ENCODE peak calls at places on chromosome 17, in ten cellular contexts. S is adrenal gland, O is WTC11, A is body of pancreas, Q is left lung, N is mammary epithelial cell, E is IMR-90, J is neural crest cell, I is WERI-Rb-1, Z is epithelial cell of esophagus. F is an unnamed sample.

GRCh38 chr17:56317351-56318208 is 164.3 kb downstream of the ANKFN1 start:
- DNase-seq in S (no peak), O (no peak), I (no peak), A (no peak), Z (no peak), J (no peak), E (no peak), Q (no peak), N (no peak), F (no peak)

GRCh38 chr17:45677770-45678169 is 106.3 kb upstream of the CRHR1 start:
- DNase-seq in N (peak), Q (no peak), I (no peak), E (peak), A (no peak), O (no peak), J (no peak), S (no peak), Z (no peak), F (no peak)

GRCh38 chr17:72255481-72255880 is 134.7 kb downstream of the SOX9 start:
- DNase-seq in Z (no peak), A (no peak), Q (no peak), E (no peak), O (no peak), S (no peak), I (peak), N (no peak), J (no peak), F (no peak)

GRCh38 chr17:50270430-50271172 is 3.7 kb upstream of the TMEM92 start:
- DNase-seq in I (no peak), S (no peak), N (no peak), Q (peak), Z (no peak), A (peak), J (peak), O (peak), E (peak), F (peak)

GRCh38 chr17:33328129-33328528 is 35.0 kb upstream of the ASIC2 start:
- DNase-seq in O (peak), E (peak), Z (peak), A (no peak), Q (no peak), S (no peak), N (no peak), J (peak), I (no peak), F (no peak)

GRCh38 chr17:36686123-36686669 is 84.8 kb downstream of the MRM1 start:
- DNase-seq in Z (peak), A (no peak), N (peak), S (no peak), Q (peak), E (no peak), J (no peak), I (no peak), O (no peak), F (no peak)

GRCh38 chr17:71338396-71338795 is 782.4 kb upstream of the SOX9 start:
- DNase-seq in Z (peak), A (no peak), J (no peak), E (peak), Q (no peak), O (no peak), I (no peak), N (peak), S (no peak), F (no peak)

GRCh38 chr17:2796164-2797140 is at the start of gene RAP1GAP2:
- DNase-seq in Z (no peak), O (no peak), S (no peak), J (no peak), Q (peak), N (no peak), I (no peak), E (no peak), A (no peak), F (peak)

GRCh38 chr17:21193031-21193430 is 20.9 kb downstream of the TMEM11 start:
- DNase-seq in Q (no peak), O (no peak), N (no peak), A (no peak), S (no peak), I (no peak), E (no peak), Z (no peak), J (no peak), F (no peak)

GRCh38 chr17:5785343-5785742 is 201.0 kb upstream of the NLRP1 start:
- DNase-seq in Q (no peak), J (no peak), A (no peak), N (peak), S (no peak), I (no peak), O (no peak), E (peak), Z (peak), F (no peak)

GRCh38 chr17:65389426-65389825 is 172.0 kb downstream of the AXIN2 start:
- DNase-seq in N (no peak), Q (no peak), J (no peak), S (no peak), A (no peak), Z (no peak), E (peak), I (no peak), O (no peak), F (no peak)

GRCh38 chr17:82219753-82220709 is 7.4 kb upstream of the CCDC57 start:
- DNase-seq in E (no peak), Q (no peak), I (no peak), Z (no peak), S (no peak), J (no peak), A (no peak), O (no peak), N (no peak), F (no peak)

GRCh38 chr17:39926588-39927100 is 757 bp downstream of the ORMDL3 start:
- DNase-seq in Q (no peak), S (no peak), O (peak), I (peak), E (no peak), N (peak), A (peak), J (no peak), Z (peak), F (no peak)

DNA sequence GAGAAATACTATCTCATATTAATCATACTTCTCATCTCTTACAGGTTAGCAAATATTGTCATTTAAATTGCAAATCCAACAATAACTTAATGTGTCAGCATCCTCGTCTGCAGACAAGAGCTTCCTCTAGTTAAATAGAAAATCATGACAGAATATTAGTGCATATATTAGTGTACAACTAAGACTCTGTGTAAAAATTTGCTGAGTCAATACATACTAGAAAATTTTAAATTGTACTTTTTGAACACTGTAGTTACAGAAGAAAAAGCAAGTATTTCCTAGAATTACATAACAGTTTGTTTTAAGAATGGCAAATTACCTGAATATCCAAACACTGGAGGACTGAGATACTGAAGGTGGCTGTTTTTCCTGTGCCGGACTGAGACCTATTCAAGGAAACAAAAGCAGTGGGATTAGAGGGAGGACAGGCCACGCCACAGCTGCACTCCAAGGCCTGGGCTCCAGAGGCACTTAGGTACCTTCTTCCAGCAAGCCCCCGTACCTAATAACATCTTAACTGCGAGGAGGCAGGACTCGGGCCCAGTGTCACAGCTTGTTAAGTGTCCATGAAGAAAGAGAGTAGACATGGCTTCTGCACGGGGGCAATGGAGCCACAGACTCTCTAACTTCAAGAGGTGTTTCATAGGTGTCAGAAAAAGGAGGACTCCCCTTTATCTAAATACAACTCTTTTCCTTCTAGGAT is 5.3 kb downstream of the EIF4A3 start:
- DNase-seq in Z (no peak), N (no peak), S (no peak), I (no peak), E (no peak), A (no peak), O (no peak), Q (no peak), J (no peak), F (no peak)
- TF ChIP-seq CTCF in Z (no peak), N (no peak), S (no peak), I (no peak), E (no peak), A (no peak), O (no peak), Q (no peak), J (no peak), F (no peak)

GRCh38 chr17:28812980-28813377 is 29.6 kb downstream of the FAM222B start:
- DNase-seq in E (peak), O (no peak), N (no peak), Q (no peak), S (no peak), J (no peak), I (no peak), A (no peak), Z (no peak), F (no peak)

GRCh38 chr17:28812136-28812979 is 30.2 kb downstream of the FAM222B start:
- DNase-seq in N (peak), Q (peak), I (peak), J (peak), S (peak), E (peak), Z (peak), O (peak), A (peak), F (peak)

GRCh38 chr17:28807925-28808641 is 34.5 kb downstream of the FAM222B start:
- DNase-seq in A (peak), Q (no peak), O (no peak), J (no peak), Z (peak), I (no peak), E (peak), N (peak), S (peak), F (no peak)

GRCh38 chr17:28810437-28810836 is 32.2 kb downstream of the FAM222B start:
- DNase-seq in S (no peak), O (no peak), A (no peak), J (no peak), Q (no peak), N (peak), Z (peak), E (no peak), I (no peak), F (no peak)

GRCh38 chr17:28811594-28812135 is 30.9 kb downstream of the FAM222B start:
- DNase-seq in I (peak), O (no peak), Q (no peak), J (no peak), E (peak), N (peak), S (no peak), A (no peak), Z (peak), F (no peak)
- TF ChIP-seq CTCF in I (no peak), O (no peak), Q (no peak), J (no peak), E (no peak), N (no peak), S (no peak), A (no peak), Z (peak), F (no peak)

GRCh38 chr17:19867094-19867653 is 562 bp downstream of the ULK2 start:
- DNase-seq in N (peak), S (peak), J (peak), Q (peak), E (peak), I (peak), A (peak), O (peak), Z (peak), F (no peak)

GRCh38 chr17:19867654-19868395 is at the start of gene ULK2:
- DNase-seq in S (peak), Q (peak), I (peak), J (peak), Z (peak), A (peak), O (peak), N (peak), E (peak), F (peak)
- TF ChIP-seq CTCF in S (no peak), Q (no peak), I (no peak), J (peak), Z (no peak), A (no peak), O (no peak), N (no peak), E (peak), F (peak)

GRCh38 chr17:78278139-78278741 is 46.8 kb downstream of the TMEM235 start:
- DNase-seq in I (peak), J (no peak), Z (no peak), S (no peak), E (no peak), A (no peak), O (peak), Q (no peak), N (no peak), F (no peak)

GRCh38 chr17:78276499-78276898 is 45.1 kb downstream of the TMEM235 start:
- DNase-seq in S (no peak), J (no peak), E (no peak), I (no peak), Q (no peak), N (no peak), A (no peak), Z (no peak), O (no peak), F (no peak)

GRCh38 chr17:78273813-78274212 is 42.4 kb downstream of the TMEM235 start:
- DNase-seq in I (no peak), Q (no peak), S (no peak), Z (no peak), O (no peak), J (no peak), A (no peak), E (no peak), N (no peak), F (no peak)

GRCh38 chr17:78275355-78275754 is 43.9 kb downstream of the TMEM235 start:
- DNase-seq in A (no peak), E (no peak), J (no peak), N (no peak), I (no peak), O (no peak), Q (no peak), Z (no peak), S (no peak), F (no peak)

DNA sequence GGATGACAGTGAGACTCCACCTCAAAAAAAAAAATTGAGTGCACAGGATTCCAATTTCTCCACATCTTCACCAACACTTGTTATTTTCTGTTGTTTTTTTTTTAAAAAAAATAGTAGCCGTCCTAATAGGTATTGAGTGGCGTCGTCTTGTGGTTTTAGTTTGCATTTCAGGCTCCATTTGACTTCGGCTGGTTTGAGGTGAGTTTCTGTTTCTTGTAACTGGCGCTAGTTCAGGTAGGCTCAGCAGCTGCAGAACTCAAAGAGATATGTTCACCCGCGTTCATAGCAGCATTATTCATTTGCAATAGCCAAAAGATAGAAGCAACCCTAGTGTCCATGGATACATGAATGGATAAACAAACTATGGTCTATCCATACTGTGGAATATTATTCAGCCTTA is 44.7 kb downstream of the TMEM235 start:
- DNase-seq in I (no peak), J (no peak), E (no peak), Z (no peak), S (no peak), N (no peak), O (no peak), A (no peak), Q (no peak), F (no peak)
- TF ChIP-seq CTCF in I (no peak), J (no peak), E (no peak), Z (no peak), S (no peak), N (no peak), O (no peak), A (no peak), Q (no peak), F (no peak)

GRCh38 chr17:7336240-7337175 is at the start of gene ACAP1:
- DNase-seq in Q (peak), J (no peak), Z (no peak), E (no peak), I (no peak), N (no peak), O (peak), S (no peak), A (no peak), F (no peak)

GRCh38 chr17:7343250-7343649 is 6.9 kb downstream of the ACAP1 start:
- DNase-seq in O (no peak), E (no peak), Z (no peak), N (no peak), J (no peak), Q (no peak), S (no peak), I (no peak), A (no peak), F (no peak)

GRCh38 chr17:7346761-7347614 is 5.0 kb upstream of the KCTD11 start:
- DNase-seq in S (no peak), Z (no peak), E (no peak), Q (no peak), O (no peak), I (no peak), J (no peak), N (no peak), A (peak), F (no peak)

GRCh38 chr17:7340179-7340578 is 3.9 kb downstream of the ACAP1 start:
- DNase-seq in Z (peak), Q (no peak), N (no peak), I (no peak), S (no peak), A (no peak), E (peak), J (no peak), O (no peak), F (no peak)

GRCh38 chr17:7341842-7342241 is 5.5 kb downstream of the ACAP1 start:
- DNase-seq in O (no peak), A (no peak), I (no peak), E (no peak), N (no peak), J (no peak), S (no peak), Z (no peak), Q (no peak), F (no peak)
- TF ChIP-seq CTCF in O (no peak), A (no peak), I (no peak), E (no peak), N (no peak), J (no peak), S (no peak), Z (no peak), Q (no peak), F (no peak)

GRCh38 chr17:43784628-43785101 is 4.4 kb downstream of the CFAP97D1 start:
- DNase-seq in I (no peak), Z (peak), A (no peak), J (no peak), S (no peak), E (peak), O (no peak), N (peak), Q (no peak), F (no peak)

GRCh38 chr17:43787728-43788127 is 7.5 kb downstream of the CFAP97D1 start:
- DNase-seq in E (no peak), S (no peak), Q (no peak), I (no peak), Z (peak), O (no peak), N (no peak), J (no peak), A (no peak), F (no peak)

GRCh38 chr17:43791589-43791988 is 11.4 kb downstream of the CFAP97D1 start:
- DNase-seq in S (no peak), I (peak), N (peak), Q (no peak), E (peak), O (no peak), Z (peak), J (no peak), A (no peak), F (no peak)

GRCh38 chr17:43789482-43789881 is 9.2 kb downstream of the CFAP97D1 start:
- DNase-seq in A (no peak), Z (no peak), J (no peak), Q (no peak), N (no peak), S (no peak), O (no peak), I (no peak), E (no peak), F (no peak)

GRCh38 chr17:43790311-43790940 is 10.2 kb downstream of the CFAP97D1 start:
- DNase-seq in Q (no peak), N (peak), I (no peak), A (no peak), S (no peak), Z (peak), E (no peak), O (peak), J (no peak), F (no peak)
- TF ChIP-seq CTCF in Q (no peak), N (peak), I (peak), A (no peak), S (no peak), Z (peak), E (peak), O (no peak), J (no peak), F (no peak)

DNA sequence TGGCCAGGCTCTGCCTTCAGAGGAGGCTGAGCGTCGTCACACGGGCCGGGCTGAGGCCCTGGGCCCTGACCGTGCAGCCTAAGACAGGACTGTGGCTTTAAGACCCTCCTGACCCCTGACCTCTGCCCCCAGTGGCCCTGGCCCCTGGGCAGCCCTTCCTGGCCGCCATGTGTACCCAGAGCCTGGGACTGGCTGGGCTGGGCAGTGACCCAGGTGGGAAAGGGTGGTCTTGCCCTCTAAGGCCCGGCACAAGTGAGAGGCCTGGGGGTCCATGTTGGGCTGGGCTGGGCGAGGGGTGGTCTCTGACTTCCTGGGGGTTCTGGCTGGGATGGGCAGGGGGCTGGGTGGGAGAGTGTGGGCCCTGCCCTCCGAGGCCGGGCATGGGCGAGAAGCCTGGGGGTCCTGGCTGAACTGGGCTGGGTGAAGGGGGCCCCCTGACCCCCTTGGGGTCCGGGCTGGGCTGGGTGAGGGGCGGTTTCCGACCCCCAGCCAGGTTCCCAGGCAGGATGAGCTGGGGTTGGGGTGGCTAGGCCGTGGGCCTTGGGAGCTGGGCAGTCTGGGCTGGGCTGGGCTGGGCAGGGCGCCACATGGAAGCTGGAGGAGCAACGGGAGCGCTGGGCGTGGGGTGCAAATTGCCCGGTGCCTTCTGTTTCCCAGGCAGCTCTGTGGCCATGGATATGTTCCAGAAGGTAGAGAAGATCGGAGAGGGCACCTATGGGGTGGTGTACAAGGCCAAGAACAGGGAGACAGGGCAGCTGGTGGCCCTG is at the start of gene CDK3:
- DNase-seq in I (no peak), J (no peak), E (no peak), Z (no peak), O (no peak), A (peak), N (no peak), S (no peak), Q (no peak), F (no peak)
- TF ChIP-seq CTCF in I (no peak), J (peak), E (no peak), Z (no peak), O (peak), A (no peak), N (no peak), S (no peak), Q (no peak), F (peak)

F was measured in CD14-positive monocyte.